ENCODE peak calls at places on chromosomes 2 and 18, in four cellular contexts. K, F, P and W are unnamed samples.

GRCh38 chr2:199757466-199757865 is 93.5 kb downstream of the FTCDNL1 start:
- DNase-seq in K (no peak), F (no peak), P (no peak), W (no peak)

GRCh38 chr2:204705243-204705971 is 160.1 kb downstream of the PARD3B start:
- DNase-seq in K (no peak), F (no peak), P (no peak), W (no peak)

GRCh38 chr2:101844055-101844635 is 146.6 kb downstream of the MAP4K4 start:
- DNase-seq in K (no peak), F (no peak), P (no peak), W (no peak)

GRCh38 chr18:75124967-75125358 is 84.0 kb downstream of the PTGR3 start:
- DNase-seq in K (peak; percentile 35), F (no peak), P (no peak), W (no peak)

GRCh38 chr2:19860022-19860421 is 41.8 kb downstream of the TTC32 start:
- DNase-seq in K (no peak), F (peak; percentile 36), P (no peak), W (no peak)

GRCh38 chr18:22193466-22193865 is 24.1 kb downstream of the GATA6 start:
- DNase-seq in K (no peak), F (no peak), P (no peak), W (no peak)

GRCh38 chr2:122980672-122981071 is 1044.4 kb upstream of the CNTNAP5 start:
- DNase-seq in K (no peak), F (no peak), P (no peak), W (no peak)

GRCh38 chr2:19651466-19651865 is 250.3 kb downstream of the TTC32 start:
- DNase-seq in K (no peak), F (no peak), P (no peak), W (no peak)

GRCh38 chr2:62344472-62344871 is 148.6 kb downstream of the B3GNT2 start:
- DNase-seq in K (no peak), F (no peak), P (no peak), W (no peak)

GRCh38 chr2:201647431-201647830 is 4.1 kb upstream of the TMEM237 start:
- DNase-seq in K (no peak), F (no peak), P (no peak), W (no peak)

GRCh38 chr18:50126466-50126865 is 68.5 kb downstream of the MYO5B start:
- DNase-seq in K (no peak), F (no peak), P (no peak), W (no peak)

GRCh38 chr2:129133692-129134641 is 815.3 kb upstream of the HS6ST1 start:
- DNase-seq in K (no peak), F (no peak), P (no peak), W (no peak)

GRCh38 chr2:20723543-20723942 is 56.6 kb downstream of the GDF7 start:
- DNase-seq in K (no peak), F (no peak), P (no peak), W (no peak)

GRCh38 chr2:110854355-110855081 is 122.1 kb downstream of the ACOXL start:
- DNase-seq in K (no peak), F (no peak), P (no peak), W (no peak)

GRCh38 chr2:202015035-202015345 is 18.7 kb upstream of the FZD7 start:
- DNase-seq in K (no peak), F (no peak), P (no peak), W (no peak)

GRCh38 chr2:218877891-218878290 is 2.8 kb upstream of the WNT10A start:
- DNase-seq in K (no peak), F (no peak), P (no peak), W (no peak)

GRCh38 chr2:75525434-75526308 is 35.1 kb downstream of the EVA1A start:
- DNase-seq in K (no peak), F (no peak), P (no peak), W (no peak)

GRCh38 chr18:10912790-10913560 is 236.4 kb downstream of the PIEZO2 start:
- DNase-seq in K (no peak), F (no peak), P (no peak), W (no peak)

GRCh38 chr2:46342566-46343315 is 45.5 kb downstream of the EPAS1 start:
- DNase-seq in K (no peak), F (no peak), P (no peak), W (no peak)

GRCh38 chr2:1518501-1518821 is 105.2 kb downstream of the TPO start:
- DNase-seq in K (no peak), F (no peak), P (no peak), W (no peak)

GRCh38 chr2:166417669-166418068 is 41.9 kb upstream of the SCN9A start:
- DNase-seq in K (no peak), F (no peak), P (no peak), W (no peak)

GRCh38 chr18:45212186-45213039 is 402.9 kb upstream of the SLC14A2 start:
- DNase-seq in K (peak; percentile 95), F (peak; percentile 44), P (peak; percentile 36), W (peak; percentile 73)

GRCh38 chr2:49753344-49753930 is 599.1 kb upstream of the FSHR start:
- DNase-seq in K (no peak), F (no peak), P (no peak), W (no peak)

GRCh38 chr2:77054938-77055337 is 467.2 kb downstream of the LRRTM4 start:
- DNase-seq in K (no peak), F (no peak), P (peak; percentile 13), W (no peak)

GRCh38 chr2:84694088-84694622 is 177.9 kb downstream of the DNAH6 start:
- DNase-seq in K (no peak), F (no peak), P (no peak), W (no peak)

GRCh38 chr2:219109468-219109867 is 48.7 kb upstream of the IHH start:
- DNase-seq in K (peak; percentile 73), F (no peak), P (no peak), W (no peak)

GRCh38 chr2:222907790-222908431 is 47.1 kb downstream of the ACSL3 start:
- DNase-seq in K (no peak), F (peak; percentile 41), P (no peak), W (no peak)

GRCh38 chr2:164522561-164522981 is 98.7 kb downstream of the GRB14 start:
- DNase-seq in K (no peak), F (no peak), P (no peak), W (no peak)

GRCh38 chr18:58379443-58379842 is 249.4 kb downstream of the ALPK2 start:
- DNase-seq in K (no peak), F (no peak), P (no peak), W (no peak)

GRCh38 chr2:240298803-240299709 is 136.4 kb upstream of the GPC1 start:
- DNase-seq in K (peak; percentile 28), F (no peak), P (peak; percentile 6), W (no peak)

GRCh38 chr2:40367652-40368051 is 84.2 kb downstream of the SLC8A1 start:
- DNase-seq in K (no peak), F (no peak), P (no peak), W (no peak)

GRCh38 chr2:83196225-83196624 is 1262.9 kb downstream of the SUCLG1 start:
- DNase-seq in K (no peak), F (peak; percentile 2), P (no peak), W (no peak)

GRCh38 chr2:145919507-145919906 is 1399.6 kb upstream of the ZEB2 start:
- DNase-seq in K (no peak), F (no peak), P (no peak), W (no peak)

GRCh38 chr2:80030135-80030534 is 274.4 kb downstream of the LRRTM1 start:
- DNase-seq in K (no peak), F (no peak), P (no peak), W (no peak)

GRCh38 chr2:241390301-241391206 is 34.5 kb downstream of the FARP2 start:
- DNase-seq in K (no peak), F (no peak), P (no peak), W (no peak)

GRCh38 chr18:75405341-75405740 is 22.2 kb downstream of the SMIM21 start:
- DNase-seq in K (no peak), F (no peak), P (no peak), W (no peak)

GRCh38 chr2:129888896-129889295 is 90.6 kb upstream of the RAB6C start:
- DNase-seq in K (no peak), F (no peak), P (no peak), W (no peak)

GRCh38 chr2:234252766-234253165 is 202.3 kb downstream of the SPP2 start:
- DNase-seq in K (no peak), F (no peak), P (no peak), W (no peak)

GRCh38 chr18:35971661-35972196 is 750 bp upstream of the RMP24 start:
- DNase-seq in K (no peak), F (no peak), P (no peak), W (no peak)

GRCh38 chr18:73752546-73752945 is 395.1 kb downstream of the FBXO15 start:
- DNase-seq in K (no peak), F (no peak), P (no peak), W (no peak)
- TF ChIP-seq CTCF in K (no peak), F (no peak), P (no peak), W (no peak)

GRCh38 chr2:156489750-156490466 is 53.7 kb downstream of the GPD2 start:
- DNase-seq in K (no peak), F (no peak), P (no peak), W (no peak)

GRCh38 chr2:156490467-156490840 is 54.3 kb downstream of the GPD2 start:
- DNase-seq in K (no peak), F (no peak), P (no peak), W (no peak)

GRCh38 chr2:156492979-156493378 is 56.8 kb downstream of the GPD2 start:
- DNase-seq in K (no peak), F (no peak), P (no peak), W (no peak)
- TF ChIP-seq CTCF in K (no peak), F (no peak), P (no peak), W (no peak)

DNA sequence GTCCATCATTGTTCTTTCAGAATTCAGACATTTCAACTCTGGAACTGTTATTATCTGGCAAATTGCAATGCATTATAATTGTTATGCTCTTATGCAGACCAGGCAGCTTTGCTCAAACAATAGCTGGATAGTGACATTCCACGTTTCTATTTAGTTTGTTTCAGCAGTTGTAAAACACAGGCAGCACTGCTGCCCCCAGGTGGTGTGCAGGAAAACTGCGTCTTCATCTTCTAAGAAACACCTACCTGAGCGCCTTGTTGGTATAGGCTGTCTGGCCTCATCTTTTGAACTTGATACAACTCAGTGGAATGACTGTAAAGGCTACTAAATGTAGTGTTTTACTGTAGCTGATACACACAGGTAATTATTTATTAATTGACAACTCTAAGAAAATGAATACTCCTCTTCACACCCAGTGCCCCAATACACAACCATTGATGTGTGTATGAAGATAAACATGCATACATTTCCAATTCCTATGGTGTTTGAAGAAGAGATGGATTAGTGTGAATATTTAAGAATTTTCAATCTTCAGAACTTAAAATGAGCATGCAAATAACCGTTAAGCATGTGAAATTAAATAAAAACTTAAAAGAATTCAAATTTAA is 85.5 kb downstream of the CD8B2 start:
- DNase-seq in K (no peak), F (no peak), P (no peak), W (no peak)
- TF ChIP-seq CTCF in K (peak; percentile 20), F (peak; percentile 39), P (peak; percentile 76), W (no peak)

GRCh38 chr2:69222984-69223658 is 163.9 kb downstream of the GFPT1 start:
- DNase-seq in K (no peak), F (no peak), P (no peak), W (no peak)

GRCh38 chr2:69224495-69224803 is 162.6 kb downstream of the GFPT1 start:
- DNase-seq in K (no peak), F (no peak), P (no peak), W (no peak)

GRCh38 chr2:69223759-69224494 is 163.1 kb downstream of the GFPT1 start:
- DNase-seq in K (no peak), F (no peak), P (no peak), W (no peak)

GRCh38 chr2:69221960-69222751 is 164.9 kb downstream of the GFPT1 start:
- DNase-seq in K (no peak), F (no peak), P (no peak), W (no peak)

GRCh38 chr2:69221512-69221911 is 165.5 kb downstream of the GFPT1 start:
- DNase-seq in K (no peak), F (no peak), P (no peak), W (no peak)
- TF ChIP-seq CTCF in K (no peak), F (no peak), P (no peak), W (no peak)